ENCODE peak calls at places on chromosomes 2 and 18, in nine cellular contexts. One of them, this sample, is unnamed.
A peak's percentile ranks its signal among the peaks of the same experiment; 100 is the strongest.

GRCh38 chr18:74633652-74634352 is 36.1 kb downstream of the ZNF407 start:
- DNase-seq in GM23248: no peak
- DNase-seq in CD4-positive, alpha-beta memory T cell: no peak
- DNase-seq in mucosa of descending colon: no peak
- DNase-seq in aorta: no peak
- DNase-seq in heart right ventricle: no peak
- DNase-seq in K562: no peak
- DNase-seq in OCI-LY7: no peak
- DNase-seq in pancreas: no peak
- DNase-seq in this sample: no peak

GRCh38 chr2:58428553-58429284 is 187.6 kb upstream of the FANCL start:
- DNase-seq in GM23248: peak; percentile 22
- DNase-seq in CD4-positive, alpha-beta memory T cell: no peak
- DNase-seq in mucosa of descending colon: peak; percentile 4
- DNase-seq in aorta: no peak
- DNase-seq in heart right ventricle: no peak
- DNase-seq in K562: no peak
- DNase-seq in OCI-LY7: no peak
- DNase-seq in pancreas: peak; percentile 16
- DNase-seq in this sample: no peak

GRCh38 chr2:76478636-76479035 is 767.9 kb upstream of the GCFC2 start:
- DNase-seq in GM23248: no peak
- DNase-seq in CD4-positive, alpha-beta memory T cell: no peak
- DNase-seq in mucosa of descending colon: no peak
- DNase-seq in aorta: no peak
- DNase-seq in heart right ventricle: no peak
- DNase-seq in K562: no peak
- DNase-seq in OCI-LY7: no peak
- DNase-seq in pancreas: no peak
- DNase-seq in this sample: no peak

GRCh38 chr2:11647834-11648600 is 22.0 kb downstream of the NTSR2 start:
- DNase-seq in GM23248: peak; percentile 30
- DNase-seq in CD4-positive, alpha-beta memory T cell: no peak
- DNase-seq in mucosa of descending colon: no peak
- DNase-seq in aorta: no peak
- DNase-seq in heart right ventricle: no peak
- DNase-seq in K562: no peak
- DNase-seq in OCI-LY7: no peak
- DNase-seq in pancreas: no peak
- DNase-seq in this sample: no peak

GRCh38 chr18:27493182-27493581 is 308.1 kb upstream of the CHST9 start:
- DNase-seq in GM23248: no peak
- DNase-seq in CD4-positive, alpha-beta memory T cell: no peak
- DNase-seq in mucosa of descending colon: no peak
- DNase-seq in aorta: no peak
- DNase-seq in heart right ventricle: no peak
- DNase-seq in K562: no peak
- DNase-seq in OCI-LY7: no peak
- DNase-seq in pancreas: no peak
- DNase-seq in this sample: no peak

GRCh38 chr2:146982393-146982846 is 862.4 kb upstream of the ACVR2A start:
- DNase-seq in GM23248: peak; percentile 92
- DNase-seq in CD4-positive, alpha-beta memory T cell: no peak
- DNase-seq in mucosa of descending colon: peak; percentile 4
- DNase-seq in aorta: peak; percentile 48
- DNase-seq in heart right ventricle: no peak
- DNase-seq in K562: no peak
- DNase-seq in OCI-LY7: no peak
- DNase-seq in pancreas: peak; percentile 12
- DNase-seq in this sample: no peak

GRCh38 chr2:180847073-180847472 is 133.3 kb upstream of the UBE2E3 start:
- DNase-seq in GM23248: peak; percentile 4
- DNase-seq in CD4-positive, alpha-beta memory T cell: no peak
- DNase-seq in mucosa of descending colon: no peak
- DNase-seq in aorta: no peak
- DNase-seq in heart right ventricle: no peak
- DNase-seq in K562: no peak
- DNase-seq in OCI-LY7: no peak
- DNase-seq in pancreas: no peak
- DNase-seq in this sample: no peak

GRCh38 chr2:166158546-166158945 is 30.7 kb upstream of the SCN1A start:
- DNase-seq in GM23248: peak; percentile 64
- DNase-seq in CD4-positive, alpha-beta memory T cell: no peak
- DNase-seq in mucosa of descending colon: no peak
- DNase-seq in aorta: no peak
- DNase-seq in heart right ventricle: no peak
- DNase-seq in K562: no peak
- DNase-seq in OCI-LY7: no peak
- DNase-seq in pancreas: no peak
- DNase-seq in this sample: no peak

GRCh38 chr2:111999809-112000208 is 55.3 kb upstream of the TMEM87B start:
- DNase-seq in GM23248: no peak
- DNase-seq in CD4-positive, alpha-beta memory T cell: no peak
- DNase-seq in mucosa of descending colon: no peak
- DNase-seq in aorta: no peak
- DNase-seq in heart right ventricle: no peak
- DNase-seq in K562: no peak
- DNase-seq in OCI-LY7: no peak
- DNase-seq in pancreas: no peak
- DNase-seq in this sample: no peak

GRCh38 chr2:185274718-185275484 is 463.7 kb upstream of the FSIP2 start:
- DNase-seq in GM23248: no peak
- DNase-seq in CD4-positive, alpha-beta memory T cell: no peak
- DNase-seq in mucosa of descending colon: no peak
- DNase-seq in aorta: no peak
- DNase-seq in heart right ventricle: no peak
- DNase-seq in K562: no peak
- DNase-seq in OCI-LY7: no peak
- DNase-seq in pancreas: no peak
- DNase-seq in this sample: no peak

GRCh38 chr18:70333757-70334156 is 44.9 kb downstream of the SOCS6 start:
- DNase-seq in GM23248: peak; percentile 99
- DNase-seq in CD4-positive, alpha-beta memory T cell: no peak
- DNase-seq in mucosa of descending colon: no peak
- DNase-seq in aorta: no peak
- DNase-seq in heart right ventricle: no peak
- DNase-seq in K562: no peak
- DNase-seq in OCI-LY7: no peak
- DNase-seq in pancreas: no peak
- DNase-seq in this sample: no peak

GRCh38 chr2:234269769-234270204 is 219.3 kb downstream of the SPP2 start:
- DNase-seq in GM23248: peak; percentile 38
- DNase-seq in CD4-positive, alpha-beta memory T cell: no peak
- DNase-seq in mucosa of descending colon: no peak
- DNase-seq in aorta: no peak
- DNase-seq in heart right ventricle: no peak
- DNase-seq in K562: no peak
- DNase-seq in OCI-LY7: no peak
- DNase-seq in pancreas: no peak
- DNase-seq in this sample: no peak

GRCh38 chr2:108215794-108216211 is 24.0 kb upstream of the SULT1C3 start:
- DNase-seq in GM23248: peak; percentile 68
- DNase-seq in CD4-positive, alpha-beta memory T cell: no peak
- DNase-seq in mucosa of descending colon: peak; percentile 36
- DNase-seq in aorta: no peak
- DNase-seq in heart right ventricle: no peak
- DNase-seq in K562: no peak
- DNase-seq in OCI-LY7: no peak
- DNase-seq in pancreas: peak; percentile 38
- DNase-seq in this sample: peak; percentile 46

GRCh38 chr2:215528555-215528954 is 92.7 kb upstream of the FN1 start:
- DNase-seq in GM23248: peak; percentile 88
- DNase-seq in CD4-positive, alpha-beta memory T cell: no peak
- DNase-seq in mucosa of descending colon: no peak
- DNase-seq in aorta: no peak
- DNase-seq in heart right ventricle: no peak
- DNase-seq in K562: no peak
- DNase-seq in OCI-LY7: no peak
- DNase-seq in pancreas: no peak
- DNase-seq in this sample: no peak

GRCh38 chr2:225008935-225009334 is 33.3 kb downstream of the DOCK10 start:
- DNase-seq in GM23248: peak; percentile 29
- DNase-seq in CD4-positive, alpha-beta memory T cell: no peak
- DNase-seq in mucosa of descending colon: peak; percentile 30
- DNase-seq in aorta: no peak
- DNase-seq in heart right ventricle: no peak
- DNase-seq in K562: peak; percentile 10
- DNase-seq in OCI-LY7: peak; percentile 71
- DNase-seq in pancreas: no peak
- DNase-seq in this sample: no peak
- H3K4me1 ChIP-seq in GM23248: peaks cover 42% of the 10 kb centered on the region
- H3K4me1 ChIP-seq in CD4-positive, alpha-beta memory T cell: peaks cover 93% of the 10 kb centered on the region
- H3K4me1 ChIP-seq in mucosa of descending colon: no peaks in the 10 kb centered on the region
- H3K4me1 ChIP-seq in aorta: no peaks in the 10 kb centered on the region
- H3K4me1 ChIP-seq in heart right ventricle: no peaks in the 10 kb centered on the region
- H3K4me1 ChIP-seq in K562: no peaks in the 10 kb centered on the region
- H3K4me1 ChIP-seq in OCI-LY7: peaks cover 29% of the 10 kb centered on the region
- H3K4me1 ChIP-seq in pancreas: no peaks in the 10 kb centered on the region
- H3K4me1 ChIP-seq in this sample: peaks cover 4% of the 10 kb centered on the region

DNA sequence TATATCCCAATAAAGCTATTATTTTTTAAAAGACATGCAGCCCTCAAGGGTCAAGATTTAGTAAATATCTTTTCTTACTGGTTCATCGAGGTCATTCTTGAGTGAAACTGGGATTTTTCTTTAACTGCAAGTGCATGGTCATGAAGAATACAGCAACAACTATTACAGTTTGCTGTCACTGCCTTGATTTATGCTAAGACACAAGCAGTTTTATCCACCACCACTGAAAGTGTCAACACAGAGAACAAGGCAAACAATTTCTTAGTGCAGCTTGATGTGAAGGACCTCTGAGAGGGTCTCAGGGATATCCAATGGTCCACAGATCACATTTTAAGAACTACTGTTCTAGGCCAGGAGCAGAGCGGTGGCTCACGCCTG is 12.1 kb downstream of the SP3 start:
- DNase-seq in GM23248: no peak
- DNase-seq in CD4-positive, alpha-beta memory T cell: no peak
- DNase-seq in mucosa of descending colon: no peak
- DNase-seq in aorta: no peak
- DNase-seq in heart right ventricle: no peak
- DNase-seq in K562: no peak
- DNase-seq in OCI-LY7: no peak
- DNase-seq in pancreas: no peak
- DNase-seq in this sample: no peak
- H3K4me1 ChIP-seq in GM23248: peaks cover 34% of the 10 kb centered on the region
- H3K4me1 ChIP-seq in CD4-positive, alpha-beta memory T cell: peaks cover 99% of the 10 kb centered on the region
- H3K4me1 ChIP-seq in mucosa of descending colon: peaks cover 52% of the 10 kb centered on the region
- H3K4me1 ChIP-seq in aorta: peaks cover 17% of the 10 kb centered on the region
- H3K4me1 ChIP-seq in heart right ventricle: peaks cover 93% of the 10 kb centered on the region
- H3K4me1 ChIP-seq in K562: no peaks in the 10 kb centered on the region
- H3K4me1 ChIP-seq in OCI-LY7: peaks cover 42% of the 10 kb centered on the region
- H3K4me1 ChIP-seq in pancreas: peaks cover 26% of the 10 kb centered on the region
- H3K4me1 ChIP-seq in this sample: peaks cover 74% of the 10 kb centered on the region

GRCh38 chr2:157843935-157844334 is 32.2 kb downstream of the ACVR1 start:
- DNase-seq in GM23248: no peak
- DNase-seq in CD4-positive, alpha-beta memory T cell: no peak
- DNase-seq in mucosa of descending colon: no peak
- DNase-seq in aorta: no peak
- DNase-seq in heart right ventricle: no peak
- DNase-seq in K562: no peak
- DNase-seq in OCI-LY7: no peak
- DNase-seq in pancreas: no peak
- DNase-seq in this sample: no peak
- H3K4me1 ChIP-seq in GM23248: peaks cover 21% of the 10 kb centered on the region
- H3K4me1 ChIP-seq in CD4-positive, alpha-beta memory T cell: no peaks in the 10 kb centered on the region
- H3K4me1 ChIP-seq in mucosa of descending colon: no peaks in the 10 kb centered on the region
- H3K4me1 ChIP-seq in aorta: peaks cover 18% of the 10 kb centered on the region
- H3K4me1 ChIP-seq in heart right ventricle: peaks cover 64% of the 10 kb centered on the region
- H3K4me1 ChIP-seq in K562: peaks cover 20% of the 10 kb centered on the region
- H3K4me1 ChIP-seq in OCI-LY7: no peaks in the 10 kb centered on the region
- H3K4me1 ChIP-seq in pancreas: peaks cover 27% of the 10 kb centered on the region
- H3K4me1 ChIP-seq in this sample: peaks cover 41% of the 10 kb centered on the region

GRCh38 chr2:120766758-120767351 is 31.2 kb downstream of the GLI2 start:
- DNase-seq in GM23248: no peak
- DNase-seq in CD4-positive, alpha-beta memory T cell: no peak
- DNase-seq in mucosa of descending colon: no peak
- DNase-seq in aorta: peak; percentile 29
- DNase-seq in heart right ventricle: no peak
- DNase-seq in K562: no peak
- DNase-seq in OCI-LY7: no peak
- DNase-seq in pancreas: no peak
- DNase-seq in this sample: peak; percentile 52

GRCh38 chr2:120767486-120768005 is 31.9 kb downstream of the GLI2 start:
- DNase-seq in GM23248: no peak
- DNase-seq in CD4-positive, alpha-beta memory T cell: no peak
- DNase-seq in mucosa of descending colon: no peak
- DNase-seq in aorta: peak; percentile 38
- DNase-seq in heart right ventricle: no peak
- DNase-seq in K562: no peak
- DNase-seq in OCI-LY7: no peak
- DNase-seq in pancreas: no peak
- DNase-seq in this sample: peak; percentile 47

GRCh38 chr2:120769076-120769786 is 33.6 kb downstream of the GLI2 start:
- DNase-seq in GM23248: no peak
- DNase-seq in CD4-positive, alpha-beta memory T cell: no peak
- DNase-seq in mucosa of descending colon: no peak
- DNase-seq in aorta: peak; percentile 24
- DNase-seq in heart right ventricle: no peak
- DNase-seq in K562: no peak
- DNase-seq in OCI-LY7: no peak
- DNase-seq in pancreas: no peak
- DNase-seq in this sample: peak; percentile 35

GRCh38 chr2:120769787-120770120 is 34.1 kb downstream of the GLI2 start:
- DNase-seq in GM23248: no peak
- DNase-seq in CD4-positive, alpha-beta memory T cell: no peak
- DNase-seq in mucosa of descending colon: no peak
- DNase-seq in aorta: peak; percentile 17
- DNase-seq in heart right ventricle: no peak
- DNase-seq in K562: no peak
- DNase-seq in OCI-LY7: no peak
- DNase-seq in pancreas: no peak
- DNase-seq in this sample: no peak

DNA sequence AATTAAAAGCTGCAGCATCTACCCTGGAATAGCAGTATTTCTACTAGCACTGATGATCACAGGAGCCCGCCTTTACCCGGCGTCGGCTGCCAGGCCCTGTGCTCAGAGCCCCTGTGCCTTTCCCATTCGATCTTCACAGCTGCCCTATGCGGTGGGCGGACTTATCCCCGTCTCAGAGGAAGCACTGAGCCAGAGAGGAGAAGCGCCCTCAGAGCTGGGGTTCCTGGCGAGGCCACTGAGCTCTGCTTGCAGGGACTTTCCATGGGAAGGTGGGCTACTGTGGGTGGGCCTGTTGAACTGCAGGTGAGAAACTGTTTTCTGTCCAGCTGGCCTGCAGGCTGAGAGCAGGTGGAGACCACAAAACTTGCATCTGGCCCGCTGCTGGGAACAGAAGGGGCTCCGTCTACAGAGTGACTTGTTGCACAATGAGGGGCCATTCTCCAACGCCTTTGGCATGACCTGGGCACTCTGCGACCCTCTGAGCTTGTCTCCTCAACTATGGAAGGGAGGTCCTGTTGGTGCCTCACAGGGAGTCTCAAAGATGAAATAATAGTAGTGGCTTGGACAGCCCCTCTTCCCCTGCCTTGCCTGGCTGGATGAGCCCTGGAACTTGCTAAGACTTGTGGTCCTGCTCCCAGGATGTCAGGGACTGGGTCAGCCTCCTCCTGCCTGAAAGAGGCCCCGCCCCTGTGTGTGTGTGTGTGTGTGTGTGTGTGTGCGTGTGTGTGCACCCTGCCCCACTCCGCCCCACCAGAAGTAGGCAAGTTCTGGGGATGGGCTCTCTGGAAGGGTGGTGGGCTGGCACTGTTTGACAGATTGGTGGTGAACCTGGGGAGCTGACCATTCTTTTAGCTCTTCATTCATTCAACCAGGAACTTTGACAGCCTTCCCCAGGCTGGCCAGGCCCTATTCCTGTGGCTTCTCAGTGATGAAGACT is 32.7 kb downstream of the GLI2 start:
- DNase-seq in GM23248: no peak
- DNase-seq in CD4-positive, alpha-beta memory T cell: no peak
- DNase-seq in mucosa of descending colon: no peak
- DNase-seq in aorta: peak; percentile 32
- DNase-seq in heart right ventricle: no peak
- DNase-seq in K562: no peak
- DNase-seq in OCI-LY7: no peak
- DNase-seq in pancreas: no peak
- DNase-seq in this sample: peak; percentile 39
- H3K4me1 ChIP-seq in GM23248: peaks cover 54% of the 10 kb centered on the region
- H3K4me1 ChIP-seq in CD4-positive, alpha-beta memory T cell: no peaks in the 10 kb centered on the region
- H3K4me1 ChIP-seq in mucosa of descending colon: no peaks in the 10 kb centered on the region
- H3K4me1 ChIP-seq in aorta: no peaks in the 10 kb centered on the region
- H3K4me1 ChIP-seq in heart right ventricle: peaks cover 30% of the 10 kb centered on the region
- H3K4me1 ChIP-seq in K562: no peaks in the 10 kb centered on the region
- H3K4me1 ChIP-seq in OCI-LY7: no peaks in the 10 kb centered on the region
- H3K4me1 ChIP-seq in pancreas: no peaks in the 10 kb centered on the region
- H3K4me1 ChIP-seq in this sample: peaks cover 9% of the 10 kb centered on the region

This sample was measured in upper lobe of right lung.